ENCODE peak calls at places on chromosomes 16 and 17, in seven cellular contexts. P is HCT116, V is GM12878, J is Panc1, M is SK-N-SH, B is H1, X is K562. U is an unnamed sample.

GRCh38 chr17:78674156-78674555 is 97.0 kb upstream of the DNAH17 start:
- DNase-seq in P (no peak), V (no peak), J (no peak), M (no peak), B (no peak), X (no peak), U (no peak)

GRCh38 chr17:42779942-42780815 is at the start of gene WNK4:
- DNase-seq in P (no peak), V (no peak), J (no peak), M (peak), B (peak), X (peak), U (peak)

GRCh38 chr16:26345951-26346350 is 654.2 kb downstream of the HS3ST4 start:
- DNase-seq in P (no peak), V (no peak), J (no peak), M (no peak), B (no peak), X (no peak), U (no peak)

GRCh38 chr17:17710728-17711541 is 29.7 kb downstream of the RAI1 start:
- DNase-seq in P (peak), V (no peak), J (no peak), M (peak), B (peak), X (peak), U (peak)

GRCh38 chr16:85984947-85985451 is 86.0 kb downstream of the IRF8 start:
- DNase-seq in P (no peak), V (no peak), J (no peak), M (no peak), B (no peak), X (no peak), U (no peak)

GRCh38 chr17:7549401-7550055 is 670 bp downstream of the TNFSF12 start:
- DNase-seq in P (no peak), V (no peak), J (no peak), M (no peak), B (peak), X (no peak), U (no peak)

GRCh38 chr17:61476476-61477203 is 24.4 kb downstream of the TBX4 start:
- DNase-seq in P (no peak), V (no peak), J (no peak), M (no peak), B (no peak), X (no peak), U (no peak)

GRCh38 chr17:39782481-39782880 is 44.7 kb downstream of the GRB7 start:
- DNase-seq in P (no peak), V (no peak), J (no peak), M (no peak), B (no peak), X (no peak), U (no peak)

GRCh38 chr17:55710829-55711496 is 11.7 kb downstream of the TMEM100 start:
- DNase-seq in P (no peak), V (no peak), J (no peak), M (no peak), B (no peak), X (no peak), U (no peak)

GRCh38 chr16:63617990-63618763 is 1503.7 kb downstream of the CDH11 start:
- DNase-seq in P (no peak), V (no peak), J (no peak), M (no peak), B (no peak), X (no peak), U (no peak)

GRCh38 chr16:89623511-89624232 is 10.2 kb downstream of the DPEP1 start:
- DNase-seq in P (no peak), V (no peak), J (no peak), M (no peak), B (no peak), X (no peak), U (peak)

GRCh38 chr16:51152691-51153261 is 1.7 kb upstream of the SALL1 start:
- DNase-seq in P (no peak), V (no peak), J (no peak), M (peak), B (peak), X (no peak), U (no peak)

GRCh38 chr17:65228734-65229390 is 91.7 kb downstream of the RGS9 start:
- DNase-seq in P (peak), V (peak), J (no peak), M (peak), B (no peak), X (peak), U (no peak)

GRCh38 chr16:86723699-86724098 is 145.3 kb downstream of the FOXL1 start:
- DNase-seq in P (peak), V (no peak), J (no peak), M (no peak), B (peak), X (no peak), U (no peak)

GRCh38 chr16:75074920-75075687 is 41.5 kb downstream of the LDHD start:
- DNase-seq in P (no peak), V (peak), J (no peak), M (no peak), B (no peak), X (peak), U (no peak)

GRCh38 chr17:2549392-2550211 is 37.9 kb upstream of the METTL16 start:
- DNase-seq in P (no peak), V (no peak), J (no peak), M (no peak), B (no peak), X (no peak), U (no peak)
- TF ChIP-seq SIN3A in P (no peak), V (no peak), J (no peak), M (no peak), B (no peak), X (no peak), U (no peak)

GRCh38 chr16:4216631-4217030 is 25.2 kb downstream of the SRL start:
- DNase-seq in P (no peak), V (no peak), J (no peak), M (no peak), B (no peak), X (no peak), U (no peak)
- TF ChIP-seq SIN3A in P (no peak), V (no peak), J (no peak), M (no peak), B (no peak), X (no peak), U (no peak)

GRCh38 chr16:29915590-29916247 is 10.3 kb downstream of the KCTD13 start:
- DNase-seq in P (no peak), V (no peak), J (no peak), M (no peak), B (no peak), X (no peak), U (peak)
- TF ChIP-seq SIN3A in P (no peak), V (no peak), J (no peak), M (no peak), B (no peak), X (no peak), U (no peak)

DNA sequence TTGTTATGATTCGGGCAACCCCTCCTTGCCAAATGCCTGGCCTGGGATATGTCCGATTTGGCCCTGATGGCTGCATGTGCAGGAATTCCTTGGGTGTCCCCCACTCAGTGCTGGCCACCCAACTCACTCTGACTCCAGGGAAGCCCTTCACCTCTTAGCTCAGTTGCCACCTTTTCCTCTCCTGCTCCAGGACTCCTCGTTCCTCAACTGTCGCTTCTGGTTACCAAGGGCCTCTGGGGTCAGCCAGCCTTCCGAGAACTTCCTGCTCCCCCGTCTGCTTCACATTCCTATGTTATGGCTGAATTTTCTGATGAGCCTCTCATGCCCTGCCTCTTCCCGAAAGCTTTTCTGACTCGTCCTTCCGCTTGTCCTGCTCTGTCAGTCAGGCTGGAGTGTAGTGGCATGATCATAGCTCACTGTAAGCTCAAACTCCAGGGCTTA is 63.5 kb downstream of the SPACA3 start:
- DNase-seq in P (no peak), V (no peak), J (no peak), M (no peak), B (no peak), X (no peak), U (no peak)
- TF ChIP-seq SIN3A in P (no peak), V (no peak), J (no peak), M (no peak), B (no peak), X (no peak), U (no peak)